ENCODE peak calls at places on chromosomes 7 and 10, in ten cellular contexts. X, H, U, D, J, T, O, R, Z and C are unnamed samples.

GRCh38 chr10:31912898-31913847 is 15.5 kb downstream of the ARHGAP12 start:
- DNase-seq in X (no peak), H (no peak), U (no peak), D (no peak), J (no peak), T (no peak), O (no peak), R (no peak), Z (peak), C (no peak)

GRCh38 chr10:6254200-6254599 is 51.5 kb downstream of the PFKFB3 start:
- DNase-seq in X (no peak), H (no peak), U (peak), D (no peak), J (no peak), T (no peak), O (no peak), R (no peak), Z (no peak), C (no peak)

GRCh38 chr10:63866747-63867140 is 345.5 kb downstream of the REEP3 start:
- DNase-seq in X (no peak), H (no peak), U (no peak), D (peak), J (peak), T (no peak), O (no peak), R (no peak), Z (peak), C (peak)

GRCh38 chr7:26196305-26196704 is 4.2 kb downstream of the HNRNPA2B1 start:
- DNase-seq in X (no peak), H (no peak), U (no peak), D (no peak), J (no peak), T (no peak), O (no peak), R (no peak), Z (no peak), C (no peak)

GRCh38 chr7:51027256-51028127 is 244.8 kb upstream of the GRB10 start:
- DNase-seq in X (no peak), H (no peak), U (no peak), D (no peak), J (no peak), T (no peak), O (no peak), R (no peak), Z (no peak), C (no peak)

GRCh38 chr7:30463400-30464145 is 15.0 kb downstream of the NOD1 start:
- DNase-seq in X (no peak), H (no peak), U (peak), D (no peak), J (no peak), T (no peak), O (peak), R (no peak), Z (no peak), C (no peak)

GRCh38 chr10:91597397-91597881 is 35.4 kb downstream of the PPP1R3C start:
- DNase-seq in X (no peak), H (no peak), U (no peak), D (peak), J (no peak), T (no peak), O (no peak), R (no peak), Z (peak), C (no peak)

GRCh38 chr7:114298011-114298410 is 116.6 kb upstream of the FOXP2 start:
- DNase-seq in X (no peak), H (no peak), U (no peak), D (no peak), J (no peak), T (no peak), O (no peak), R (no peak), Z (no peak), C (no peak)

GRCh38 chr10:32077896-32078295 is 21.7 kb upstream of the KIF5B start:
- DNase-seq in X (no peak), H (no peak), U (no peak), D (peak), J (peak), T (no peak), O (no peak), R (no peak), Z (peak), C (peak)

GRCh38 chr7:158028290-158028941 is 559.2 kb downstream of the PTPRN2 start:
- DNase-seq in X (peak), H (no peak), U (no peak), D (no peak), J (no peak), T (no peak), O (no peak), R (no peak), Z (no peak), C (no peak)

GRCh38 chr10:120794390-120794789 is 56.8 kb upstream of the WDR11 start:
- DNase-seq in X (no peak), H (no peak), U (no peak), D (no peak), J (no peak), T (no peak), O (no peak), R (no peak), Z (no peak), C (no peak)

GRCh38 chr7:74455933-74456332 is 2.2 kb downstream of the GTF2IRD1 start:
- DNase-seq in X (no peak), H (no peak), U (no peak), D (no peak), J (no peak), T (no peak), O (no peak), R (no peak), Z (peak), C (no peak)

GRCh38 chr7:74203157-74203556 is 6.6 kb upstream of the LAT2 start:
- DNase-seq in X (peak), H (no peak), U (no peak), D (peak), J (peak), T (no peak), O (no peak), R (no peak), Z (peak), C (peak)

GRCh38 chr7:134460000-134460399 is 1.1 kb upstream of the AKR1B1 start:
- DNase-seq in X (no peak), H (no peak), U (no peak), D (peak), J (no peak), T (no peak), O (no peak), R (no peak), Z (peak), C (no peak)

GRCh38 chr7:116663744-116664143 is 8.3 kb upstream of the MET start:
- DNase-seq in X (no peak), H (no peak), U (no peak), D (no peak), J (no peak), T (no peak), O (no peak), R (no peak), Z (no peak), C (no peak)

GRCh38 chr10:34403512-34403911 is 411.6 kb downstream of the PARD3 start:
- DNase-seq in X (no peak), H (no peak), U (no peak), D (peak), J (no peak), T (no peak), O (no peak), R (no peak), Z (no peak), C (no peak)

GRCh38 chr10:53619678-53620077 is 847.1 kb upstream of the MBL2 start:
- DNase-seq in X (no peak), H (no peak), U (no peak), D (peak), J (peak), T (no peak), O (no peak), R (no peak), Z (no peak), C (no peak)

GRCh38 chr10:69629897-69630650 is at the start of gene FAM241B:
- DNase-seq in X (peak), H (peak), U (peak), D (peak), J (peak), T (peak), O (peak), R (peak), Z (peak), C (peak)

GRCh38 chr7:3998060-3998459 is 684.0 kb upstream of the FOXK1 start:
- DNase-seq in X (no peak), H (no peak), U (no peak), D (no peak), J (no peak), T (no peak), O (no peak), R (no peak), Z (no peak), C (no peak)

GRCh38 chr7:79272066-79272669 is 181.3 kb downstream of the MAGI2 start:
- DNase-seq in X (no peak), H (no peak), U (no peak), D (peak), J (peak), T (no peak), O (no peak), R (no peak), Z (peak), C (peak)

GRCh38 chr7:38382627-38383026 is 109.2 kb upstream of the TARP start:
- DNase-seq in X (no peak), H (no peak), U (no peak), D (no peak), J (peak), T (no peak), O (no peak), R (no peak), Z (peak), C (peak)